ENCODE peak calls at places on chromosomes 12 and 14, in six cellular contexts. One of them, this sample, is unnamed.

GRCh38 chr14:30283822-30284446 is 275.0 kb upstream of the G2E3 start:
- DNase-seq in neuronal stem cell: no peak
- DNase-seq in Ammon's horn: peak; percentile 17
- DNase-seq in EL: peak; percentile 53
- DNase-seq in GDM1: no peak
- DNase-seq in retinal pigment epithelial cell: no peak
- DNase-seq in this sample: no peak

GRCh38 chr12:109765493-109765810 is 51.8 kb downstream of the FAM222A start:
- DNase-seq in neuronal stem cell: no peak
- DNase-seq in EL: no peak
- DNase-seq in GDM1: no peak
- DNase-seq in Ammon's horn: no peak
- DNase-seq in retinal pigment epithelial cell: no peak
- DNase-seq in this sample: no peak

GRCh38 chr14:95025218-95025617 is 132.1 kb downstream of the DICER1 start:
- DNase-seq in EL: peak; percentile 37
- DNase-seq in GDM1: no peak
- DNase-seq in retinal pigment epithelial cell: no peak
- DNase-seq in neuronal stem cell: no peak
- DNase-seq in Ammon's horn: no peak
- DNase-seq in this sample: no peak

GRCh38 chr14:57889245-57889644 is 23.4 kb upstream of the SLC35F4 start:
- DNase-seq in GDM1: no peak
- DNase-seq in neuronal stem cell: no peak
- DNase-seq in retinal pigment epithelial cell: peak; percentile 77
- DNase-seq in EL: peak; percentile 34
- DNase-seq in Ammon's horn: peak; percentile 58
- DNase-seq in this sample: no peak

GRCh38 chr14:36915089-36915488 is 253.4 kb downstream of the PAX9 start:
- DNase-seq in retinal pigment epithelial cell: no peak
- DNase-seq in Ammon's horn: no peak
- DNase-seq in neuronal stem cell: no peak
- DNase-seq in EL: no peak
- DNase-seq in GDM1: no peak
- DNase-seq in this sample: no peak

GRCh38 chr12:67989184-67989965 is at the start of gene IFNG-AS1:
- DNase-seq in GDM1: no peak
- DNase-seq in retinal pigment epithelial cell: no peak
- DNase-seq in EL: no peak
- DNase-seq in Ammon's horn: no peak
- DNase-seq in neuronal stem cell: no peak
- DNase-seq in this sample: peak; percentile 63

GRCh38 chr14:78524766-78525165 is 354.6 kb downstream of the NRXN3 start:
- DNase-seq in Ammon's horn: no peak
- DNase-seq in GDM1: no peak
- DNase-seq in EL: no peak
- DNase-seq in retinal pigment epithelial cell: no peak
- DNase-seq in neuronal stem cell: no peak
- DNase-seq in this sample: no peak

GRCh38 chr14:33805593-33805992 is 145.3 kb downstream of the EGLN3 start:
- DNase-seq in GDM1: no peak
- DNase-seq in retinal pigment epithelial cell: no peak
- DNase-seq in neuronal stem cell: no peak
- DNase-seq in EL: no peak
- DNase-seq in Ammon's horn: peak; percentile 51
- DNase-seq in this sample: no peak

GRCh38 chr14:61469771-61470170 is 148.4 kb downstream of the PRKCH start:
- DNase-seq in GDM1: no peak
- DNase-seq in EL: no peak
- DNase-seq in Ammon's horn: no peak
- DNase-seq in retinal pigment epithelial cell: no peak
- DNase-seq in neuronal stem cell: no peak
- DNase-seq in this sample: no peak

GRCh38 chr14:88323086-88323519 is at the start of gene KCNK10:
- DNase-seq in Ammon's horn: peak; percentile 60
- DNase-seq in EL: no peak
- DNase-seq in neuronal stem cell: no peak
- DNase-seq in GDM1: no peak
- DNase-seq in retinal pigment epithelial cell: no peak
- DNase-seq in this sample: no peak

GRCh38 chr12:42372154-42372791 is 46.3 kb downstream of the PPHLN1 start:
- DNase-seq in GDM1: peak; percentile 46
- DNase-seq in Ammon's horn: peak; percentile 73
- DNase-seq in EL: peak; percentile 45
- DNase-seq in neuronal stem cell: peak; percentile 51
- DNase-seq in retinal pigment epithelial cell: no peak
- DNase-seq in this sample: no peak

This sample was measured in Peyer's patch.